ENCODE peak calls at places on chromosome 10, in four cellular contexts. One of them, this sample, is unnamed.

GRCh38 chr10:121138112-121138860 is 287.1 kb downstream of the WDR11 start:
- DNase-seq in nephron progenitor cell: no peak
- DNase-seq in type B pancreatic cell: no peak
- DNase-seq in activated T-cell treated with anti-CD3 and anti-CD28 coated beads, Interleukin-2, amount 50 U/mL, for 4 hours: no peak
- DNase-seq in this sample: no peak

GRCh38 chr10:11331706-11332105 is 279.7 kb downstream of the USP6NL start:
- DNase-seq in nephron progenitor cell: no peak
- DNase-seq in type B pancreatic cell: no peak
- DNase-seq in activated T-cell treated with anti-CD3 and anti-CD28 coated beads, Interleukin-2, amount 50 U/mL, for 4 hours: no peak
- DNase-seq in this sample: no peak

GRCh38 chr10:120041807-120042545 is 149.4 kb downstream of the SEC23IP start:
- DNase-seq in nephron progenitor cell: no peak
- DNase-seq in type B pancreatic cell: no peak
- DNase-seq in activated T-cell treated with anti-CD3 and anti-CD28 coated beads, Interleukin-2, amount 50 U/mL, for 4 hours: no peak
- DNase-seq in this sample: no peak

GRCh38 chr10:16259726-16260125 is 177.1 kb upstream of the PTER start:
- DNase-seq in nephron progenitor cell: no peak
- DNase-seq in type B pancreatic cell: no peak
- DNase-seq in activated T-cell treated with anti-CD3 and anti-CD28 coated beads, Interleukin-2, amount 50 U/mL, for 4 hours: no peak
- DNase-seq in this sample: no peak

GRCh38 chr10:106920538-106920937 is 244.0 kb downstream of the SORCS1 start:
- DNase-seq in nephron progenitor cell: no peak
- DNase-seq in type B pancreatic cell: no peak
- DNase-seq in activated T-cell treated with anti-CD3 and anti-CD28 coated beads, Interleukin-2, amount 50 U/mL, for 4 hours: no peak
- DNase-seq in this sample: no peak

GRCh38 chr10:70602665-70603438 is at the start of gene PRF1:
- DNase-seq in nephron progenitor cell: no peak
- DNase-seq in type B pancreatic cell: peak; percentile 52
- DNase-seq in activated T-cell treated with anti-CD3 and anti-CD28 coated beads, Interleukin-2, amount 50 U/mL, for 4 hours: peak; percentile 64
- DNase-seq in this sample: no peak

GRCh38 chr10:44963772-44964633 is 4.4 kb downstream of the RASSF4 start:
- DNase-seq in nephron progenitor cell: peak; percentile 68
- DNase-seq in type B pancreatic cell: peak; percentile 68
- DNase-seq in activated T-cell treated with anti-CD3 and anti-CD28 coated beads, Interleukin-2, amount 50 U/mL, for 4 hours: no peak
- DNase-seq in this sample: peak; percentile 97

GRCh38 chr10:86758231-86759072 is 2.0 kb downstream of the BMPR1A start:
- DNase-seq in nephron progenitor cell: no peak
- DNase-seq in type B pancreatic cell: no peak
- DNase-seq in activated T-cell treated with anti-CD3 and anti-CD28 coated beads, Interleukin-2, amount 50 U/mL, for 4 hours: no peak
- DNase-seq in this sample: peak; percentile 20

GRCh38 chr10:77792155-77792554 is 134.4 kb downstream of the DLG5 start:
- DNase-seq in nephron progenitor cell: no peak
- DNase-seq in type B pancreatic cell: no peak
- DNase-seq in activated T-cell treated with anti-CD3 and anti-CD28 coated beads, Interleukin-2, amount 50 U/mL, for 4 hours: no peak
- DNase-seq in this sample: no peak

GRCh38 chr10:79979310-79979972 is 30.5 kb upstream of the SFTPD start:
- DNase-seq in nephron progenitor cell: no peak
- DNase-seq in type B pancreatic cell: no peak
- DNase-seq in activated T-cell treated with anti-CD3 and anti-CD28 coated beads, Interleukin-2, amount 50 U/mL, for 4 hours: no peak
- DNase-seq in this sample: no peak

GRCh38 chr10:986881-987634 is 1.2 kb upstream of the GTPBP4 start:
- DNase-seq in nephron progenitor cell: no peak
- DNase-seq in type B pancreatic cell: no peak
- DNase-seq in activated T-cell treated with anti-CD3 and anti-CD28 coated beads, Interleukin-2, amount 50 U/mL, for 4 hours: no peak
- DNase-seq in this sample: no peak

GRCh38 chr10:49605939-49606509 is 4.1 kb upstream of the SLC18A3 start:
- DNase-seq in nephron progenitor cell: no peak
- DNase-seq in type B pancreatic cell: peak; percentile 24
- DNase-seq in activated T-cell treated with anti-CD3 and anti-CD28 coated beads, Interleukin-2, amount 50 U/mL, for 4 hours: no peak
- DNase-seq in this sample: no peak

GRCh38 chr10:1534820-1535219 is 202.5 kb downstream of the ADARB2 start:
- DNase-seq in nephron progenitor cell: no peak
- DNase-seq in type B pancreatic cell: no peak
- DNase-seq in activated T-cell treated with anti-CD3 and anti-CD28 coated beads, Interleukin-2, amount 50 U/mL, for 4 hours: no peak
- DNase-seq in this sample: no peak